ENCODE peak calls at places on chromosomes 12 and 14, in four cellular contexts. H is NCI-H1092; J is naive thymus-derived CD4-positive, alpha-beta T cell; F is psoas muscle. I is an unnamed sample.

GRCh38 chr14:80212025-80212402 is 710 bp upstream of the DIO2 start:
- DNase-seq in H (no peak), J (no peak), F (no peak), I (no peak)

GRCh38 chr12:79547735-79548347 is 142.9 kb downstream of the PAWR start:
- DNase-seq in H (no peak), J (no peak), F (no peak), I (no peak)

GRCh38 chr12:57740656-57741412 is 2.3 kb upstream of the AGAP2 start:
- DNase-seq in H (no peak), J (peak; percentile 38), F (no peak), I (no peak)

GRCh38 chr12:12333407-12333831 is 16.6 kb downstream of the MANSC1 start:
- DNase-seq in H (peak; percentile 93), J (no peak), F (no peak), I (no peak)

GRCh38 chr12:88336071-88336768 is 194.1 kb downstream of the TMTC3 start:
- DNase-seq in H (no peak), J (no peak), F (no peak), I (no peak)

GRCh38 chr14:77615231-77616132 is 955 bp downstream of the SPTLC2 start:
- DNase-seq in H (no peak), J (peak; percentile 9), F (no peak), I (no peak)

GRCh38 chr12:46786774-46787173 is 39.0 kb downstream of the SLC38A4 start:
- DNase-seq in H (no peak), J (no peak), F (no peak), I (no peak)

GRCh38 chr12:6337958-6338406 is 3.9 kb downstream of the TNFRSF1A start:
- DNase-seq in H (no peak), J (no peak), F (no peak), I (no peak)

GRCh38 chr14:22980672-22981089 is 1.7 kb downstream of the AJUBA start:
- DNase-seq in H (no peak), J (no peak), F (no peak), I (peak; percentile 51)

GRCh38 chr14:95046711-95047681 is 110.3 kb downstream of the DICER1 start:
- DNase-seq in H (no peak), J (no peak), F (no peak), I (no peak)

GRCh38 chr14:74919421-74920165 is 3.5 kb downstream of the RPS6KL1 start:
- DNase-seq in H (no peak), J (no peak), F (no peak), I (peak; percentile 69)

GRCh38 chr12:67025543-67026114 is 243.5 kb upstream of the CAND1 start:
- DNase-seq in H (peak; percentile 27), J (peak; percentile 18), F (no peak), I (no peak)

GRCh38 chr12:124632510-124632909 is 65.1 kb upstream of the NCOR2 start:
- DNase-seq in H (no peak), J (no peak), F (no peak), I (no peak)

GRCh38 chr12:2639020-2639298 is 155.8 kb upstream of the FKBP4 start:
- DNase-seq in H (no peak), J (no peak), F (no peak), I (peak; percentile 62)

GRCh38 chr12:27332407-27333310 is at the start of gene BMAL2:
- DNase-seq in H (peak; percentile 47), J (peak; percentile 19), F (peak; percentile 52), I (peak; percentile 89)

GRCh38 chr12:49825360-49825970 is 2.7 kb downstream of the NCKAP5L start:
- DNase-seq in H (no peak), J (no peak), F (peak; percentile 72), I (peak; percentile 79)

GRCh38 chr12:29783773-29784666 is at the start of gene TMTC1:
- DNase-seq in H (peak; percentile 57), J (no peak), F (peak; percentile 91), I (peak; percentile 84)

GRCh38 chr14:65840786-65841185 is 428.3 kb downstream of the FUT8 start:
- DNase-seq in H (no peak), J (no peak), F (no peak), I (no peak)

GRCh38 chr12:202081-202731 is 11.8 kb downstream of the SLC6A12 start:
- DNase-seq in H (peak; percentile 71), J (no peak), F (peak; percentile 69), I (peak; percentile 68)

GRCh38 chr14:51823706-51824105 is 36.7 kb upstream of the GNG2 start:
- DNase-seq in H (no peak), J (no peak), F (no peak), I (no peak)

GRCh38 chr12:91074851-91075250 is 17.0 kb upstream of the KERA start:
- DNase-seq in H (no peak), J (no peak), F (no peak), I (no peak)

GRCh38 chr14:73777420-73777819 is 63.2 kb upstream of the PNMA1 start:
- DNase-seq in H (no peak), J (no peak), F (no peak), I (peak; percentile 26)

GRCh38 chr14:68815288-68816182 is 22.7 kb upstream of the ZFP36L1 start:
- DNase-seq in H (no peak), J (no peak), F (peak; percentile 74), I (no peak)

GRCh38 chr14:36518031-36518585 is 1.9 kb downstream of the NKX2-1 start:
- DNase-seq in H (no peak), J (no peak), F (no peak), I (no peak)

GRCh38 chr12:32692358-32692757 is 13.3 kb downstream of the DNM1L start:
- DNase-seq in H (no peak), J (no peak), F (no peak), I (no peak)

GRCh38 chr12:125434936-125435443 is 369.8 kb downstream of the AACS start:
- DNase-seq in H (no peak), J (no peak), F (no peak), I (no peak)

GRCh38 chr12:53504004-53504920 is 3.0 kb downstream of the NPFF start:
- DNase-seq in H (no peak), J (no peak), F (no peak), I (peak; percentile 62)

GRCh38 chr12:116916122-116916521 is 5.4 kb downstream of the FBXW8 start:
- DNase-seq in H (no peak), J (no peak), F (no peak), I (no peak)

GRCh38 chr12:12705833-12706520 is 10.0 kb upstream of the GPR19 start:
- DNase-seq in H (no peak), J (peak; percentile 53), F (peak; percentile 63), I (no peak)

GRCh38 chr14:23670489-23670888 is 34.3 kb downstream of the DHRS2 start:
- DNase-seq in H (no peak), J (no peak), F (no peak), I (no peak)

GRCh38 chr12:117590999-117591398 is 229.6 kb upstream of the NOS1 start:
- DNase-seq in H (no peak), J (no peak), F (no peak), I (no peak)

GRCh38 chr12:41188058-41188840 is at the start of gene PDZRN4:
- DNase-seq in H (no peak), J (no peak), F (peak; percentile 49), I (peak; percentile 53)

GRCh38 chr12:91778938-91779400 is 366.7 kb downstream of the BTG1 start:
- DNase-seq in H (no peak), J (no peak), F (no peak), I (no peak)

I was measured in aorta.